ENCODE peak calls at places on chromosomes 16 and 17, in ten cellular contexts. L, T, C, O, K, D, R, W, X and M are unnamed samples.
A peak's percentile ranks its signal among the peaks of the same experiment; 100 is the strongest.

GRCh38 chr17:35568561-35568960 is 7.9 kb upstream of the SLFN14 start:
- DNase-seq in K (peak; percentile 22), X (no peak), W (no peak), C (peak; percentile 70), O (no peak), L (no peak), R (no peak), T (no peak), D (no peak), M (no peak)

GRCh38 chr16:67216612-67217490 is 10.1 kb upstream of the TMEM208 start:
- DNase-seq in X (no peak), C (no peak), D (no peak), R (no peak), T (no peak), O (no peak), W (no peak), L (no peak), K (no peak), M (no peak)

GRCh38 chr16:19861811-19862327 is 22.8 kb downstream of the GPRC5B start:
- DNase-seq in R (peak; percentile 58), W (no peak), X (no peak), K (no peak), O (no peak), C (no peak), T (no peak), L (no peak), D (no peak), M (no peak)

GRCh38 chr16:89324056-89325010 is 106.8 kb downstream of the ZNF778 start:
- DNase-seq in K (no peak), C (peak; percentile 96), W (no peak), D (no peak), R (peak; percentile 1), O (no peak), L (peak; percentile 32), T (peak; percentile 43), X (no peak), M (no peak)

GRCh38 chr17:6700948-6701307 is 12.2 kb downstream of the SLC13A5 start:
- DNase-seq in K (no peak), D (no peak), T (no peak), O (no peak), C (no peak), X (no peak), W (no peak), L (no peak), R (no peak), M (no peak)

GRCh38 chr17:48611213-48611612 is 396 bp upstream of the HOXB7 start:
- DNase-seq in O (no peak), X (no peak), T (peak; percentile 51), L (no peak), C (no peak), R (no peak), D (no peak), K (no peak), W (no peak), M (no peak)

GRCh38 chr17:2053380-2054261 is 1.3 kb upstream of the HIC1 start:
- DNase-seq in L (peak; percentile 88), W (no peak), K (peak; percentile 59), D (peak; percentile 76), R (peak; percentile 83), C (peak; percentile 74), T (peak; percentile 86), O (peak; percentile 78), X (no peak), M (no peak)

GRCh38 chr16:90046122-90046970 is 27.1 kb upstream of the DBNDD1 start:
- DNase-seq in L (peak; percentile 40), W (no peak), R (peak; percentile 87), O (no peak), K (peak; percentile 29), C (no peak), T (no peak), X (no peak), D (no peak), M (no peak)

GRCh38 chr17:78132086-78132676 is 1.6 kb downstream of the TMC8 start:
- DNase-seq in O (peak; percentile 62), C (no peak), X (no peak), L (peak; percentile 63), W (no peak), T (peak; percentile 94), D (no peak), K (peak; percentile 65), R (peak; percentile 61), M (no peak)

DNA sequence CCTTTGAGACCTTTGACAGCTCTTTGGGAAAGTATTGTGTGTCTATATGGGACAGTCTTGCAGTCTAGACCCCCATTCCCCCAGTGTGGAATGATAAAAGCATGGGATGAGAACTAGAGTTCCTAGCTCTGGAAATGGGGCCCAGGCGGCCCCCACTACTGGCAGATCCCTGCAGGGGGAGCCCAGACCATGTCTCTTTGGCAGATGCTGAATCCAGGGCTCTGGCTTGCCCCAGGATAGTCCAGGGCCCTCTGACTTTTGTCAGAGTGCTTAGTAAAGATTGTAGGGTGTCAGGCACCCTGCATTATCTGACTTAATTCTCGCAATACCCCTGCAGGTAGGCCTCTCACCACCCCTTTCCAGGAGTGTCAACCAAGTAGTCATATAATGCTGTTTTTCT is 8.3 kb downstream of the ALKBH5 start:
- DNase-seq in D (no peak), W (no peak), O (no peak), L (no peak), C (peak; percentile 7), X (no peak), K (no peak), R (peak; percentile 38), T (no peak), M (no peak)
- TF ChIP-seq CTCF in D (no peak), W (no peak), O (peak; percentile 33), L (peak; percentile 15), C (peak; percentile 47), X (no peak), K (no peak), R (no peak), T (no peak), M (no peak)

DNA sequence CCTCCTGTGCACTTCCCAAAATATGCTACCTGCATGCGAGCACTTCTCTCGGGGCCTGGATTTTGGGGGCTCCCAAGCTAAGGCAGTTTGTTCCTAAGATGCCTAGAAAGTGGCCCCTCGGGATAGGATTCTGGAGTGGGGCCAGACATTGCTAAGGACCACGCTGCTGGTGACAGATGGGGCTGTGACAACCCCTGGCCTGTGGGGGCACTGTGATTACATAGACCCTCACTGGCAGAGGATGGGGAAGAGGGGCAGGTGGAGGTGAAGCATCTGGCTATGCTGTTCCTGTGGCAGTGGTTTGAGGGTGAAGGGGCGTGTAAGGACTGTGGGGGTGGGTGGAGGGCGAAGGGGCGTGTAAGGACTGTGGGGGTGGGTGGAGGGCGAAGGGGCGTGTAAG is 128.4 kb downstream of the ENGASE start:
- DNase-seq in W (no peak), C (no peak), K (no peak), X (no peak), O (no peak), L (no peak), D (no peak), R (peak; percentile 41), T (no peak), M (no peak)
- TF ChIP-seq CTCF in W (no peak), C (no peak), K (no peak), X (no peak), O (no peak), L (no peak), D (no peak), R (no peak), T (no peak), M (no peak)

DNA sequence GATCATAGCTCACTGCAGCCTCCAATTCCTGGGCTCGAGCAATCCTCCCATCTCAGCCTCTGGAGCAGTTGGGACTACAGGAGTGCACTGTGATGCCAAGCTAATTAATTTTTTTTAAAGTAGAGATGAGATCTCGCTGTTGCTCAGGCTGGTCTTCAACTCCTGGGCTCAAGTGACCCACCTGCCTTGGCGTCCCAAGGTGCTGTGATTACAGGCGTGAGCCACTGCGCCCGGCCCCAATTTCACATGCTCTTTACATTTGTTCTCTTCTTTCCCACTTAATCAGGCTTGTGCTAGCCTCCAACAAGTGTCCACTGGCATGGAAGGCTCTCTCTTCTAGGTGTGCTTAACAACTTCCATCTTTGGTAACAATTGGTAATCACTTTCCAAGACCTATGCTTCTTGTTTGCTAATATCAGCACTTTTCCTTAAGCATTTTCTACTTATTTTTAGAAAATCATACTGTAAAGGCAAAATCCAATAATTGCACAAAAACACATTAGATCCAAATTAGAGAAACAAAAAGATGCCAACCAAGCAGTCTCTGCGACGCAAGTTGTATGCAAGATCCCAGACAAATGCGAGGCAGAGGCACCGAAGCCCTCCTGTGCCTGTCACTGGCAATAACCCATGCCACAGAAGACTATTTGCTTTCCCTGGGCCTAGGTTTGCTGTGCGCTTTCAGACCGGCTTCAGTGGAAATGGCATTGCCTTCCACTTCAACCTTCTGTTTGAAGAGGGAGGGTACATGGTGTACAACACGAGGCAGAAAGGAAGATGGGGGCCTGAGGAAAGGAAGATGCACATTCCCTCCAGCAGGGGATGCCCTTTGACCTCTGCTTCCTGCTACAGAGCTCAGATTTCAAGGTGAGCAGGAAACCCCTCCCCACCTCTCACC is 52.6 kb downstream of the NOS2 start:
- DNase-seq in T (no peak), O (peak; percentile 81), X (peak; percentile 23), C (no peak), R (peak; percentile 78), W (no peak), D (no peak), K (no peak), L (no peak), M (no peak)
- TF ChIP-seq CTCF in T (no peak), O (peak; percentile 97), X (no peak), C (peak; percentile 30), R (peak; percentile 74), W (peak; percentile 18), D (no peak), K (no peak), L (no peak), M (no peak)

DNA sequence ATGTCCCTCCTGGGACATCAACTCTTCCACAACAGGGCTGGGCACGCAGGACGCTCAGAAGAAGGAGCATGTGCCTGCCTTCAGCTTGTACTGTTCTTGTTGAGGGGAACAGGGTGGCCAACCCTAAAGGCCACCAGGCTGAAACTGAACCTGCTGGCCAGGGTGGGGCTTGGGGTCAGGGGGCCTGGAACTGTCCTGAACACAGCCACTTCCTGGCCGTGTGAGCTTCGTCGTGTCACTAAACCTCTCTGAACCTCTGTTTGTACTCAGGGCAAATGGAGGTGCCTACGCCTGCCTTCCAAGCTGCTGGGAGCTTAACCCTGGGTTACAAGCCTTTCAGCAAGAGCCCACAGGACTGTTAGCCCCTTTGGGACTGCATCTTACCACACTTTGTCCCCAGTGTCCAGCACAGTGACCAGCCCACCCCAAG is 6.7 kb downstream of the ARHGAP27 start:
- DNase-seq in O (no peak), L (no peak), R (no peak), W (no peak), T (no peak), K (no peak), X (no peak), C (no peak), D (no peak), M (no peak)
- TF ChIP-seq CTCF in O (no peak), L (no peak), R (peak; percentile 5), W (no peak), T (no peak), K (no peak), X (no peak), C (no peak), D (no peak), M (no peak)

GRCh38 chr16:84925773-84926372 is 85.5 kb downstream of the ZDHHC7 start:
- DNase-seq in D (no peak), L (no peak), W (no peak), R (no peak), O (no peak), X (no peak), K (no peak), T (peak; percentile 37), C (no peak), M (no peak)
- TF ChIP-seq CTCF in D (no peak), L (no peak), W (no peak), R (no peak), O (no peak), X (no peak), K (no peak), T (no peak), C (no peak), M (no peak)

GRCh38 chr17:67602974-67603373 is 114.8 kb upstream of the NOL11 start:
- DNase-seq in W (no peak), X (peak; percentile 56), K (peak; percentile 27), T (no peak), O (peak; percentile 55), D (no peak), R (peak; percentile 62), C (peak; percentile 59), L (no peak), M (no peak)
- TF ChIP-seq CTCF in W (no peak), X (peak; percentile 94), K (peak; percentile 48), T (no peak), O (peak; percentile 46), D (no peak), R (peak; percentile 31), C (peak; percentile 56), L (no peak), M (no peak)